ENCODE peak calls at places on chromosomes 7 and 10, in nine cellular contexts. D, F, L, H, U, P, O, J and Q are unnamed samples.

GRCh38 chr10:100742067-100742771 is 3.2 kb upstream of the PAX2 start:
- DNase-seq in D (no peak), F (no peak), L (no peak), H (no peak), U (no peak), P (no peak), O (no peak), J (no peak), Q (no peak)

GRCh38 chr7:140174217-140174616 is 2.6 kb downstream of the KDM7A start:
- DNase-seq in D (no peak), F (no peak), L (no peak), H (no peak), U (no peak), P (no peak), O (no peak), J (no peak), Q (no peak)

GRCh38 chr10:96130326-96130758 is 245 bp downstream of the ZNF518A start:
- DNase-seq in D (peak), F (no peak), L (peak), H (no peak), U (no peak), P (peak), O (peak), J (peak), Q (no peak)

GRCh38 chr7:2353650-2354172 is 916 bp upstream of the EIF3B start:
- DNase-seq in D (peak), F (peak), L (peak), H (peak), U (no peak), P (peak), O (peak), J (peak), Q (no peak)

GRCh38 chr10:12483996-12484944 is 134.9 kb downstream of the CAMK1D start:
- DNase-seq in D (no peak), F (no peak), L (no peak), H (no peak), U (no peak), P (no peak), O (peak), J (peak), Q (no peak)

GRCh38 chr7:42064534-42064933 is 172.5 kb downstream of the GLI3 start:
- DNase-seq in D (no peak), F (no peak), L (no peak), H (no peak), U (no peak), P (no peak), O (no peak), J (no peak), Q (no peak)

GRCh38 chr10:93097386-93097785 is 23.7 kb downstream of the CYP26A1 start:
- DNase-seq in D (no peak), F (no peak), L (no peak), H (no peak), U (no peak), P (no peak), O (no peak), J (no peak), Q (no peak)

GRCh38 chr7:156496491-156497264 is 143.9 kb upstream of the RNF32 start:
- DNase-seq in D (no peak), F (no peak), L (no peak), H (no peak), U (no peak), P (no peak), O (no peak), J (no peak), Q (no peak)

GRCh38 chr10:20596065-20596760 is 300.9 kb downstream of the NEBL start:
- DNase-seq in D (no peak), F (peak), L (no peak), H (no peak), U (peak), P (no peak), O (peak), J (no peak), Q (no peak)

GRCh38 chr10:126216221-126216701 is 172.0 kb downstream of the ADAM12 start:
- DNase-seq in D (no peak), F (peak), L (no peak), H (no peak), U (peak), P (no peak), O (peak), J (no peak), Q (no peak)

GRCh38 chr7:50264908-50265307 is 39.6 kb upstream of the IKZF1 start:
- DNase-seq in D (no peak), F (no peak), L (no peak), H (no peak), U (no peak), P (no peak), O (no peak), J (peak), Q (no peak)

GRCh38 chr10:116737582-116738358 is 4.6 kb downstream of the HSPA12A start:
- DNase-seq in D (no peak), F (no peak), L (no peak), H (no peak), U (no peak), P (no peak), O (peak), J (no peak), Q (no peak)

GRCh38 chr7:87797798-87798403 is 78.3 kb downstream of the SLC25A40 start:
- DNase-seq in D (peak), F (peak), L (no peak), H (no peak), U (peak), P (no peak), O (peak), J (peak), Q (peak)

GRCh38 chr10:110845756-110846620 is 25.7 kb upstream of the PDCD4 start:
- DNase-seq in D (no peak), F (no peak), L (no peak), H (no peak), U (no peak), P (no peak), O (no peak), J (peak), Q (no peak)

GRCh38 chr10:64093304-64093703 is 572.1 kb downstream of the REEP3 start:
- DNase-seq in D (no peak), F (no peak), L (no peak), H (no peak), U (no peak), P (no peak), O (no peak), J (no peak), Q (no peak)

GRCh38 chr7:99839560-99840011 is 11.8 kb downstream of the CYP3A43 start:
- DNase-seq in D (no peak), F (no peak), L (peak), H (no peak), U (no peak), P (no peak), O (no peak), J (no peak), Q (no peak)

GRCh38 chr10:73814276-73814895 is 3.0 kb upstream of the NDST2 start:
- DNase-seq in D (no peak), F (no peak), L (no peak), H (no peak), U (no peak), P (no peak), O (no peak), J (no peak), Q (no peak)

GRCh38 chr10:114766470-114766869 is 55.1 kb upstream of the FHIP2A start:
- DNase-seq in D (no peak), F (no peak), L (no peak), H (no peak), U (no peak), P (no peak), O (no peak), J (no peak), Q (no peak)

GRCh38 chr7:134773164-134773563 is 6.3 kb upstream of the CALD1 start:
- DNase-seq in D (no peak), F (no peak), L (no peak), H (no peak), U (no peak), P (no peak), O (no peak), J (no peak), Q (no peak)

GRCh38 chr10:88473989-88474883 is 108.9 kb downstream of the RNLS start:
- DNase-seq in D (no peak), F (peak), L (peak), H (no peak), U (no peak), P (peak), O (no peak), J (no peak), Q (no peak)

GRCh38 chr7:20164420-20165145 is 52.6 kb downstream of the MACC1 start:
- DNase-seq in D (no peak), F (peak), L (no peak), H (no peak), U (peak), P (no peak), O (peak), J (no peak), Q (no peak)

GRCh38 chr7:107902381-107902780 is 11.4 kb downstream of the DLD start:
- DNase-seq in D (no peak), F (no peak), L (no peak), H (no peak), U (no peak), P (no peak), O (no peak), J (no peak), Q (no peak)

GRCh38 chr10:121158988-121159579 is 307.9 kb downstream of the WDR11 start:
- DNase-seq in D (no peak), F (no peak), L (no peak), H (no peak), U (peak), P (no peak), O (no peak), J (peak), Q (no peak)

GRCh38 chr10:3902054-3902808 is 117.2 kb upstream of the KLF6 start:
- DNase-seq in D (peak), F (peak), L (no peak), H (no peak), U (peak), P (no peak), O (no peak), J (peak), Q (no peak)

GRCh38 chr10:71782221-71782916 is 9.0 kb upstream of the VSIR start:
- DNase-seq in D (no peak), F (no peak), L (no peak), H (no peak), U (no peak), P (peak), O (no peak), J (no peak), Q (no peak)
- TF ChIP-seq CTCF in D (no peak), F (no peak), L (no peak), H (no peak), U (no peak), P (no peak), O (no peak), J (no peak), Q (no peak)

GRCh38 chr7:85655252-85655651 is 468.4 kb upstream of the SEMA3D start:
- DNase-seq in D (no peak), F (no peak), L (no peak), H (no peak), U (no peak), P (no peak), O (no peak), J (no peak), Q (no peak)

GRCh38 chr7:85664341-85664740 is 477.5 kb upstream of the SEMA3D start:
- DNase-seq in D (no peak), F (no peak), L (no peak), H (no peak), U (no peak), P (no peak), O (no peak), J (no peak), Q (no peak)

DNA sequence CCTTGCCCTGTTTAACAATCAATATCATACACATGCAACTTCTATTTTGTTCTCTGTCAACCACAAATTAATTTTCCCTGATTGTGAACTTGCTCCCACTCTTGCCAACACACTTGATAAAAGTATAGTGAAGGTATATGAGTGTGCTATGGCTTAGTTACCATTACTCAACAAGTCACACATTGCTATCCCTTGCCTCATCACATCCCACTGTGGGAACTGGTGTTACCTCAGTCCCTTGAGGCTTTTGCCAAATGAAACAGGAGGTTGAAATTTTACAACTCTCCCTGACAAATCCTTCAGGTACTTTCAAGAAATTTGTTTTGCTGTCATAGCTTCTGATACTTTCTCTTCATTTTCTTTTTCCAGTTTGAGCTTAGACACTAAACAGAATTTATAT is 472.5 kb upstream of the SEMA3D start:
- DNase-seq in D (no peak), F (peak), L (no peak), H (no peak), U (no peak), P (no peak), O (peak), J (no peak), Q (no peak)
- H3K4me3 ChIP-seq in D (no peak), F (no peak), L (no peak), H (no peak), U (no peak), P (no peak), O (no peak), J (no peak), Q (no peak)

GRCh38 chr7:37833818-37834146 is 14.6 kb upstream of the NME8 start:
- DNase-seq in D (no peak), F (no peak), L (no peak), H (no peak), U (no peak), P (no peak), O (no peak), J (no peak), Q (no peak)
- TF ChIP-seq CTCF in D (peak), F (no peak), L (no peak), H (no peak), U (no peak), P (no peak), O (no peak), J (no peak), Q (no peak)

GRCh38 chr10:68560201-68560915 is at the start of gene TET1:
- DNase-seq in D (peak), F (peak), L (peak), H (peak), U (no peak), P (no peak), O (peak), J (peak), Q (no peak)

GRCh38 chr10:68560916-68561691 is 967 bp downstream of the TET1 start:
- DNase-seq in D (no peak), F (peak), L (no peak), H (peak), U (peak), P (no peak), O (peak), J (no peak), Q (no peak)

GRCh38 chr10:68564712-68565111 is 4.6 kb downstream of the TET1 start:
- DNase-seq in D (no peak), F (no peak), L (no peak), H (no peak), U (no peak), P (no peak), O (no peak), J (no peak), Q (no peak)

GRCh38 chr10:68561804-68562649 is 1.9 kb downstream of the TET1 start:
- DNase-seq in D (no peak), F (peak), L (no peak), H (peak), U (peak), P (no peak), O (peak), J (no peak), Q (no peak)

GRCh38 chr10:68562666-68563522 is 2.8 kb downstream of the TET1 start:
- DNase-seq in D (peak), F (peak), L (no peak), H (no peak), U (peak), P (no peak), O (peak), J (peak), Q (no peak)
- H3K4me3 ChIP-seq in D (no peak), F (peak), L (no peak), H (no peak), U (peak), P (peak), O (peak), J (no peak), Q (peak)

DNA sequence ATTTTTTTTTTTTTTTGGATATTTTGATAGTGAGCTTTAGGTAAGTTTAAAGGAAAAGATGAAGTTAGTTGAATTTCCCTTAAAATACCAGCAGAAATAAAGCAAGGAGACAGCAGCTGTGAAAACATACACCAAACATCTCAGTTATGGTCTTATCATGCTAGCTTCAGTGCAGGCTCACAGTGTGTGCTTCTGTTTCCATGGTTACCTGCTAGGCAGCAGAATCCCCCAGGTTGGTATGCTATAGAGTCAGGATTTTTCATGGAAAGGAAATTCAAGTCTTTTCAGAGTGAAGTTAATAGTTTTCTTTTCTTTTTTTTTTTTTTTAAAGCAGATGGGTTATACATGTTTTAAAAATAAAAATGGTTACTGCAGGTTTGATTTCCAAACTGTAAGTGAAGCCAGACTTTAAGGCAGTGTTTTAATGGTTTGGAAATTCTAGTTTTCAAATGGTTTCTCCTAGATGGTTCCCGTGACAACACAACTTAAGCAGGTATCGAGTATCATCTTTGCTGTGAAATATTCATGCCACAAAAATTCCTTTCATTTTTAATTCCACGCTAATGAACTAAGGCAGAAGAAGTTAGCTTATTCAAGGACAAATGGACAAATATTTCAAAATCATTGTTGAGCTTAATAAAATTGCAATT is 230.9 kb downstream of the BICC1 start:
- DNase-seq in D (no peak), F (no peak), L (no peak), H (no peak), U (peak), P (no peak), O (no peak), J (no peak), Q (no peak)
- TF ChIP-seq CTCF in D (no peak), F (no peak), L (no peak), H (no peak), U (no peak), P (no peak), O (no peak), J (no peak), Q (no peak)

GRCh38 chr7:101826081-101826835 is 8.8 kb downstream of the CUX1 start:
- DNase-seq in D (no peak), F (no peak), L (no peak), H (no peak), U (no peak), P (no peak), O (no peak), J (no peak), Q (no peak)
- H3K4me3 ChIP-seq in D (peak), F (no peak), L (no peak), H (no peak), U (no peak), P (no peak), O (no peak), J (no peak), Q (no peak)

GRCh38 chr10:59867590-59867989 is 38.8 kb downstream of the CCDC6 start:
- DNase-seq in D (no peak), F (no peak), L (no peak), H (no peak), U (no peak), P (no peak), O (no peak), J (no peak), Q (no peak)

GRCh38 chr10:59868974-59869940 is 37.1 kb downstream of the CCDC6 start:
- DNase-seq in D (no peak), F (no peak), L (no peak), H (no peak), U (no peak), P (no peak), O (no peak), J (no peak), Q (no peak)

GRCh38 chr10:59870152-59870551 is 36.2 kb downstream of the CCDC6 start:
- DNase-seq in D (no peak), F (no peak), L (no peak), H (no peak), U (no peak), P (no peak), O (no peak), J (no peak), Q (no peak)

GRCh38 chr10:59864141-59864962 is 42.0 kb downstream of the CCDC6 start:
- DNase-seq in D (no peak), F (no peak), L (no peak), H (no peak), U (no peak), P (no peak), O (no peak), J (no peak), Q (no peak)

GRCh38 chr10:59865101-59865500 is 41.3 kb downstream of the CCDC6 start:
- DNase-seq in D (peak), F (peak), L (peak), H (peak), U (no peak), P (no peak), O (peak), J (peak), Q (no peak)
- TF ChIP-seq CTCF in D (peak), F (peak), L (no peak), H (no peak), U (peak), P (peak), O (no peak), J (peak), Q (peak)